ENCODE peak calls at places on chromosomes 7 and 10, in five cellular contexts. O is uterus, K is fibroblast of the aortic adventitia, W is vagina, F is SK-N-SH. I is an unnamed sample.

GRCh38 chr10:28326516-28327493 is 23.9 kb upstream of the MPP7 start:
- DNase-seq in O (peak), F (no peak), W (no peak), K (peak), I (no peak)

GRCh38 chr7:47181609-47182264 is 400.2 kb downstream of the TNS3 start:
- DNase-seq in W (no peak), K (peak), F (no peak), O (no peak), I (no peak)

GRCh38 chr7:70579397-70580097 is 552.4 kb upstream of the GALNT17 start:
- DNase-seq in W (no peak), F (no peak), O (no peak), K (no peak), I (no peak)

GRCh38 chr10:96380821-96381220 is 22.0 kb upstream of the OPALIN start:
- DNase-seq in W (no peak), K (no peak), O (no peak), F (no peak), I (no peak)

GRCh38 chr7:141585592-141586510 is 34.6 kb downstream of the AGK start:
- DNase-seq in O (no peak), W (no peak), K (peak), F (no peak), I (peak)

GRCh38 chr10:122490786-122491680 is 29.7 kb downstream of the HTRA1 start:
- DNase-seq in F (no peak), O (peak), W (no peak), K (no peak), I (no peak)

GRCh38 chr10:86730227-86730626 is 26.2 kb upstream of the BMPR1A start:
- DNase-seq in O (no peak), K (peak), W (no peak), F (peak), I (no peak)

GRCh38 chr7:107051376-107051775 is 6.9 kb downstream of the PRKAR2B start:
- DNase-seq in K (no peak), W (no peak), F (no peak), O (no peak), I (no peak)

GRCh38 chr10:86349474-86349873 is 17.1 kb downstream of the GRID1 start:
- DNase-seq in O (no peak), K (no peak), W (no peak), F (peak), I (no peak)

GRCh38 chr10:74929197-74929596 is 102.8 kb downstream of the KAT6B start:
- DNase-seq in K (peak), O (no peak), F (no peak), W (no peak), I (no peak)

GRCh38 chr7:142812437-142813215 is 41.9 kb downstream of the PRSS2 start:
- DNase-seq in F (no peak), K (no peak), O (no peak), W (no peak), I (no peak)

GRCh38 chr10:58064714-58065528 is 202.8 kb downstream of the IPMK start:
- DNase-seq in K (peak), W (no peak), O (no peak), F (peak), I (no peak)

GRCh38 chr10:70476249-70477035 is 2.1 kb upstream of the PALD1 start:
- DNase-seq in W (no peak), F (no peak), O (no peak), K (no peak), I (no peak)

GRCh38 chr10:99285846-99286245 is 43.3 kb upstream of the CNNM1 start:
- DNase-seq in W (no peak), K (no peak), F (no peak), O (no peak), I (no peak)

GRCh38 chr10:114718386-114718785 is 60.3 kb upstream of the ABLIM1 start:
- DNase-seq in K (no peak), F (no peak), W (no peak), O (no peak), I (no peak)

GRCh38 chr10:112792487-112793196 is 157.4 kb upstream of the TCF7L2 start:
- DNase-seq in W (no peak), F (no peak), O (peak), K (peak), I (no peak)

GRCh38 chr7:16791071-16791470 is 13.7 kb downstream of the AGR2 start:
- DNase-seq in K (no peak), F (no peak), W (no peak), O (no peak), I (no peak)

GRCh38 chr7:88357295-88357694 is 50.6 kb upstream of the STEAP4 start:
- DNase-seq in F (no peak), W (no peak), K (peak), O (no peak), I (no peak)

GRCh38 chr7:22238354-22239311 is 118.3 kb downstream of the RAPGEF5 start:
- DNase-seq in O (no peak), W (no peak), K (peak), F (no peak), I (peak)

GRCh38 chr10:96688789-96689188 is 31.5 kb downstream of the PIK3AP1 start:
- DNase-seq in O (no peak), K (no peak), W (no peak), F (no peak), I (no peak)

GRCh38 chr7:139853576-139854511 is 24.8 kb downstream of the TBXAS1 start:
- DNase-seq in W (no peak), O (peak), F (no peak), K (peak), I (peak)

GRCh38 chr10:119384127-119384526 is 158.4 kb downstream of the RGS10 start:
- DNase-seq in F (no peak), W (no peak), O (no peak), K (no peak), I (no peak)

GRCh38 chr7:101919363-101920115 is 102.1 kb downstream of the CUX1 start:
- DNase-seq in O (no peak), W (no peak), F (no peak), K (no peak), I (no peak)

GRCh38 chr7:105594034-105594433 is 12.7 kb upstream of the EFCAB10 start:
- DNase-seq in K (peak), O (no peak), F (no peak), W (no peak), I (no peak)

GRCh38 chr7:12827920-12828319 is 140.5 kb downstream of the ARL4A start:
- DNase-seq in F (no peak), O (no peak), W (no peak), K (peak), I (no peak)

GRCh38 chr10:112904000-112904399 is 46.0 kb upstream of the TCF7L2 start:
- DNase-seq in K (peak), O (no peak), F (no peak), W (no peak), I (no peak)

GRCh38 chr7:138125598-138126111 is 49.4 kb downstream of the AKR1D1 start:
- DNase-seq in K (no peak), W (no peak), F (no peak), O (no peak), I (no peak)

GRCh38 chr10:110857265-110858158 is 14.2 kb upstream of the PDCD4 start:
- DNase-seq in F (no peak), O (peak), K (peak), W (peak), I (no peak)

GRCh38 chr10:127813290-127813689 is 76.3 kb downstream of the FOXI2 start:
- DNase-seq in O (no peak), K (no peak), F (no peak), W (no peak), I (no peak)

GRCh38 chr7:95470452-95470851 is 15.3 kb upstream of the ASB4 start:
- DNase-seq in O (no peak), F (no peak), W (no peak), K (no peak), I (no peak)

GRCh38 chr10:115001506-115002381 is 63.7 kb downstream of the TRUB1 start:
- DNase-seq in F (no peak), W (no peak), O (no peak), K (peak), I (no peak)

GRCh38 chr10:49593998-49594397 is 16.1 kb upstream of the SLC18A3 start:
- DNase-seq in W (peak), K (no peak), F (no peak), O (no peak), I (no peak)

DNA sequence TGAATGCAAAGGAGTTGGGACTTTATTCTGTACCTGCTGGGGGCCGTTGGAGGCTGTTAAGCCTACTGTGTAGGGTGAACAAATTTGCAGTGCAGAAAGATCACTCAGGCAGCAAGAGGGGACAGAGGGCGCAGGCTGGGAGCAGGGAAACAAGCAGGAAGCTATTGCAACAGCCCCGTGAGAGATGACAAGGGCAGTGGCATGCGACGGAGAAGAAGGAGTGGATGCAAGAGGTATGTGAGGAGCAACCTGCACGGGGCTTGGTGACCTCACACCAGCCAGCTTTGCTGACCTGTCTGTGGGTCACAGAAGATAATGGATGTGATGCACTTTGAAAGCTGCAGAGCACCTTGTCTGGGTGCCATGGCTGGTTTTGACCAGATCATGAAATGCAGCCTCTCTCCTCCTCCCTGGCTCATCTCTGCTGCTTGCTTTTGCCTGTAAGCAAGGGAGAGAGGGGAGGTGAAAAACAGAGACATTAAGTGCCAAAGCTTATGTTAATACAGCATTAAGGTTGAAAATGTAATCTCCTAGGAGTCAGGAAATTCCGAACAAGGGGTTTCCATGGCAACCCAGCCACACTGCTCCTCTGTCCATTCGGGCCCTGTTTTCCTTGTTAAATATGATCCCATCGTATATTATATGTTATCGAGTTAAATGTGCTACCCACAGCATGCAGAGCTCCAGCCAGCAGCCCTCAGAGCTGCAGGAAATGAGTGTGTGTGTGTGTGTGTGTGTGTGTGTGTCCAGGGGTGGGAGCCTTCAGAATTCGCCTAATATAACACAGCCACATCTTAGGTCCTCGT is 314.3 kb upstream of the ZMIZ1 start:
- DNase-seq in F (peak), K (peak), O (no peak), W (no peak), I (peak)
- TF ChIP-seq CTCF in F (no peak), K (no peak), O (no peak), W (no peak), I (no peak)

GRCh38 chr10:117418121-117418520 is 42.9 kb upstream of the PDZD8 start:
- DNase-seq in K (no peak), O (no peak), W (no peak), F (no peak), I (no peak)
- H3K4me3 ChIP-seq in K (no peak), O (no peak), W (no peak), F (no peak), I (no peak)

DNA sequence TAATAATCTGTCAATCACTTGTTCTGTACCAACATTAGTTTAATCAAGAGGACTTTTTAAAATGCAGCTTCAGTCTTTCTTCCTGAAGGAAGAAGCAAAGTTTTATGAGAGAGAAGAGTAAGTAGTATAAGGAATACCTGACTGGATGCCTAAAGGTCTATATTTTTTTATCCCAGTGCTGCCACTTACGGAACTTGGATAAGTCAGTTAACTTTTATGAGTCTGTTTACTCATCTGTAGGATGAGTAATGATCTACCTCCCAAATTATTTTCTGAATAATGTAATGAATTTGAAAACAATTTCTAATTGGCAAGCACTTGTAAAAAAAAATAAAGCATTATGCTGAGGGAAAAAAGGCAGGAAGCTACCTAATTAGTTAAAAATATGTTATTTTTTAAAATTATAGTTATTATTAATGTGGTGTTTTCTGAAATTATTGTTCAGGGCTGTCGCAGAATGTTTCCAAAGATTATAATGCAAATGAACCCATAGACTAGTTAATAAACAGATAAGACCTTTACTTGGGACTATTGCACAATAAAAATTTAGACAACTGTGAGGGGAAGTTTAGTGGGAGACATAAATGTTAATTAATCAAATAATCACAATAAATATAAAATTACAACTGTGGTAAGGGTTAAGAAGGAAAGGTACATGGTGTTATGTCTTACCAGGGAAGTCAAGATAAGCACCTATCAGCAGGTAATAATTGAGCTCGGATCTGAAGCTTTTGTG is 24.6 kb downstream of the SLK start:
- DNase-seq in W (no peak), K (no peak), O (no peak), F (no peak), I (no peak)
- TF ChIP-seq CTCF in W (no peak), K (no peak), O (no peak), F (no peak), I (no peak)

DNA sequence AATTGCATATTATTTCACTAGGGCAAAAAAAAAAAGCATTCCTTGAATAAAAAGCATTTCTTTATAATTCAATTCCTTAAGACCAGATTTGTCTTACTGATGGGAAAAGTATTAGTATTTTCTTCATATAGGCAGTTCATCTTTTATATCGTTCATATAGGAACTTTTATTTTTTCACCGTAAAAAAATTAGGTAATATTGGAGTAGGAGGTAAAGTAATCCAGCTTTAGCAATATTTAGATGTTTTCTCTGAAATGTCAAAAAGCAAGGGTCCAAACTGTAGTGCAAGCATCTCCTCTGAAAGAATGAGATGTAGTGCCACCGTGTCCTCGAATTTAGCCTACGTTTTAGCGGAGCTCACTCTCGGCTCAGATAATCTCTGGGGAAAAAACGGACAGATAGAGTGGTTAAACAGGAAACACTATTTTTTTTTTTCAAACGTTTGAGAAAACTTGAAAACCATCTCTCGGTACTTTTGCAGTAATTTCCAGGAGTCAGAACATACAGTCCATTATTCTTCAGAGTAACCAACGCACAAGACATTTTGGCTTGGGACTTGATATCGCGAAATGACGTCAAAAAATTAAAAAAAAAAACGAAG is 5.4 kb upstream of the SPAG6 start:
- DNase-seq in W (no peak), F (peak), O (no peak), K (peak), I (no peak)
- H3K4me3 ChIP-seq in W (peak), F (peak), O (peak), K (peak), I (peak)

GRCh38 chr7:72163266-72163665 is 248.9 kb downstream of the CALN1 start:
- DNase-seq in O (no peak), W (no peak), F (no peak), K (no peak), I (no peak)

DNA sequence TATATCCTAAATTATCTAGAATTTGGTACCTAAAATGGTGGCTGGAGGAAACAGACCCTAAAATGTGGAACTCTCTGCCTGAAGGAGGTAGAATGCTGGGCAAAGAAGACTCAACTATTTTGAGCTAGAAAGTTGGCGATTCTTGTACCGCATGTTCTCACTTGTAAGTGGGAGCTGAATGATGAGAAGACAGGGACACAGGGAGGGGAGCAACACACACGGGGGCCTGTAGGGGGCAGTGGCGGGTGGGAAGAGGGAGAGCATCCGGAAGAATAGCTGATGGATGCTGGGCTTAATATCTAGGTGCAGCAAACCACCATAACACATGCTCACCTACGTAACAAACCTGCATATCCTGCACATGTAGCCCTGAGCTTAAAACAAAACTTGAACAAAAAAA is 250.6 kb downstream of the CALN1 start:
- DNase-seq in W (no peak), F (no peak), O (no peak), K (no peak), I (no peak)
- TF ChIP-seq CTCF in W (no peak), F (peak), O (no peak), K (no peak), I (no peak)

DNA sequence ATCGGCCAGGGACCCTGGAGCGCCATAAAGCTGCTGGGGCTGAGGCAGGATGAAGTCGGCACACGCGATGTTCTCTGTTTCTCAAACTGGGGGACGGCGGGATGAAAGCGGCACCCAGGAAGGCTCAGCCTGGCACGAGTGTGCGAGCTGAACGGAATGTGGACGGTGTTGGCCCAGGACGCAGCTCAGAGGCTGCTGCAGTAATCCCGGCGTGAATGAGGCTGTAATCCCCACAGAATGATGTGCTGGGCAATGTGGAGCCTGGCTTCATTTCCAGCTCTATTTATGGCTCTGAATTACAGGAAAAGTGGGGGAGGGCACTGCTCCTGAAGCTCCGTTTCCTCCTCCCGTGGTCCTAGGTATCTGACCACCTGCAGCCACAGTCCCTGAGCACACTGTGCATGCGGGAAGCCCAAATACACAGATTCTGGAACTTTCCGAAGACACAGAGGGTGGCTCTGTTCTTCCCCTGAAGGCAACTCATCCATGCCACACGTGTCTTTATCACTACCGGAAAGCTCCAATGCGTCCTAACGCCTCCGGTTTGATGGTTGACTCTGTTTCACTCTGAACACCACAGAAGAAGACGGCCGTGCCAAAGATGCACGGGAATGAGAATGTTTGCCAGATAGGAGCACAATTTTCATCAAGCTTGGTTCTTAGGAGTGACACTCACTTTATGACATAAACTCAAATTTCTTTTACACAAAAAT is 37.6 kb downstream of the KLF6 start:
- DNase-seq in K (no peak), O (no peak), W (no peak), F (no peak), I (no peak)
- H3K4me3 ChIP-seq in K (no peak), O (no peak), W (no peak), F (no peak), I (no peak)

DNA sequence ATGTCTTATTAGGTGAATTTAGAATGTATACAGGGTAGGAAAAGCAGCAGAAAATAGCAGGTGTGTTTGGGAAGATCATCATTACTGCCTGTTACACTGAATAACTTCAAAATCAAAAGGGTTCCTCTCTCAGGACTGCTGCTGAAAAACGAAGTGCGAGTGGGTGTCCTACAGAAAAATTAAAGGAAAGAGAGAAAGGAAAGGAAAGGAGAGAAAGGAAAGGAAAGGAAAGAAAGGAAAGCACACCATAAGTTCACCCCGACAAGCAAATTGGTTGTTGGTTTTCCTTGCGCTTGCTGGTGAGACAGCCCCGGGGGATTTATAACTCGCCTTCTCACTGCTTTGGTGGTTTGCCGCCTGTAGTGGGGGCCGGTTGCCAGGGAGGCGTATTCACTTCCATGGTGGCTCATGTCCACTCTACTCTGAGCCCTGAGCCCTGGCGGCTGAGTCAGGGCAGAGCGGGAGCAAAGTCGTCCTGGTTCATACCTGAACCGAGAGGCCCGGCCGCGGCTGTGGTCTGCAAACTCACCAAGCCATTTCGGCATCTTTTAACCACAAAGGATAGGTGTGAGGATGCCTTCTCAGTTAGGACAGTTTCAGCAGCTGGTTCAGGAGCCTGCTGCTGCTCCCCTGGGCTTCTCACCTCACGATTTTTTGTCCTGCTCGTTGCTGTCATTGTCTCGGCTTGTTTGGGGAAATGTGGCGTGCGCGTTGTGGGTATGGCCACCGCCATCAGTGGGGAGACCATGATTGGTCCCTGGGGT is 26.1 kb downstream of the INPP5A start:
- DNase-seq in K (no peak), O (no peak), W (no peak), F (no peak), I (no peak)
- TF ChIP-seq CTCF in K (no peak), O (no peak), W (no peak), F (no peak), I (no peak)